ENCODE peak calls at places on chromosomes 6 and 20, in eight cellular contexts. X, V, G, S, Q, C, B and D are unnamed samples.

GRCh38 chr6:18263561-18264337 is 581 bp downstream of the DEK start:
- DNase-seq in Q (peak; percentile 73), S (peak; percentile 72), X (no peak), G (peak; percentile 64), B (no peak), V (peak; percentile 85), C (no peak), D (peak; percentile 41)

GRCh38 chr6:108736832-108737231 is 111.4 kb upstream of the ARMC2 start:
- DNase-seq in B (no peak), V (peak; percentile 47), Q (no peak), G (peak; percentile 82), X (peak; percentile 91), S (peak; percentile 90), C (no peak), D (no peak)

GRCh38 chr6:30881987-30882763 is 2.1 kb upstream of the DDR1 start:
- DNase-seq in S (peak; percentile 35), B (no peak), V (no peak), Q (peak; percentile 70), G (peak; percentile 85), X (peak; percentile 15), C (no peak), D (no peak)

GRCh38 chr20:38156888-38157634 is 8.0 kb downstream of the TGM2 start:
- DNase-seq in C (no peak), S (no peak), G (no peak), V (no peak), Q (no peak), X (no peak), B (no peak), D (no peak)

GRCh38 chr6:156787569-156788492 is 10.7 kb downstream of the ARID1B start:
- DNase-seq in G (peak; percentile 31), V (no peak), X (no peak), C (no peak), Q (no peak), B (no peak), S (no peak), D (no peak)

GRCh38 chr6:43708857-43709653 is 21.5 kb upstream of the MRPS18A start:
- DNase-seq in X (peak; percentile 61), S (peak; percentile 95), B (peak; percentile 70), C (no peak), V (peak; percentile 58), G (no peak), Q (no peak), D (no peak)

GRCh38 chr6:37919417-37920157 is 100.1 kb downstream of the ZFAND3 start:
- DNase-seq in V (no peak), Q (no peak), B (peak; percentile 20), G (peak; percentile 19), C (no peak), S (peak; percentile 46), X (peak; percentile 13), D (no peak)

GRCh38 chr6:159061805-159062563 is 17.2 kb upstream of the TAGAP start:
- DNase-seq in Q (no peak), V (no peak), C (no peak), X (no peak), S (no peak), B (no peak), G (no peak), D (no peak)

GRCh38 chr6:160596433-160596832 is 67.6 kb downstream of the LPA start:
- DNase-seq in B (no peak), V (no peak), S (no peak), G (no peak), C (no peak), Q (no peak), X (no peak), D (no peak)

GRCh38 chr6:154951400-154952200 is 43.5 kb upstream of the TIAM2 start:
- DNase-seq in X (no peak), Q (no peak), S (no peak), C (no peak), G (no peak), B (no peak), V (peak; percentile 49), D (no peak)

GRCh38 chr20:23205656-23206055 is 119.5 kb upstream of the CD93 start:
- DNase-seq in S (peak; percentile 85), B (no peak), C (no peak), G (peak; percentile 35), X (no peak), Q (peak; percentile 20), V (no peak), D (no peak)

GRCh38 chr6:29624520-29624961 is 8.4 kb downstream of the GABBR1 start:
- DNase-seq in S (no peak), Q (no peak), C (no peak), G (peak; percentile 58), B (no peak), V (peak; percentile 34), X (no peak), D (no peak)

GRCh38 chr6:35051997-35052583 is 89.0 kb downstream of the TCP11 start:
- DNase-seq in B (no peak), Q (no peak), V (no peak), G (no peak), X (no peak), S (no peak), C (no peak), D (no peak)

GRCh38 chr6:82017316-82017715 is 230.2 kb downstream of the IBTK start:
- DNase-seq in V (no peak), X (peak; percentile 78), Q (no peak), S (peak; percentile 89), B (peak; percentile 72), G (peak; percentile 54), C (no peak), D (no peak)

GRCh38 chr6:45586216-45587171 is 208.8 kb upstream of the SUPT3H start:
- DNase-seq in V (no peak), B (no peak), S (no peak), G (no peak), Q (no peak), X (no peak), C (peak; percentile 22), D (no peak)

GRCh38 chr6:169810066-169810989 is 58.9 kb downstream of the ERMARD start:
- DNase-seq in S (no peak), C (no peak), V (no peak), B (no peak), G (peak; percentile 65), X (no peak), Q (no peak), D (peak; percentile 62)

GRCh38 chr6:148612043-148612442 is 134.8 kb upstream of the UST start:
- DNase-seq in B (no peak), V (no peak), S (peak; percentile 34), X (no peak), Q (no peak), G (no peak), C (no peak), D (no peak)

GRCh38 chr6:148611213-148611612 is 135.6 kb upstream of the UST start:
- DNase-seq in X (no peak), G (no peak), V (no peak), C (no peak), Q (no peak), B (peak; percentile 79), S (peak; percentile 89), D (no peak)

DNA sequence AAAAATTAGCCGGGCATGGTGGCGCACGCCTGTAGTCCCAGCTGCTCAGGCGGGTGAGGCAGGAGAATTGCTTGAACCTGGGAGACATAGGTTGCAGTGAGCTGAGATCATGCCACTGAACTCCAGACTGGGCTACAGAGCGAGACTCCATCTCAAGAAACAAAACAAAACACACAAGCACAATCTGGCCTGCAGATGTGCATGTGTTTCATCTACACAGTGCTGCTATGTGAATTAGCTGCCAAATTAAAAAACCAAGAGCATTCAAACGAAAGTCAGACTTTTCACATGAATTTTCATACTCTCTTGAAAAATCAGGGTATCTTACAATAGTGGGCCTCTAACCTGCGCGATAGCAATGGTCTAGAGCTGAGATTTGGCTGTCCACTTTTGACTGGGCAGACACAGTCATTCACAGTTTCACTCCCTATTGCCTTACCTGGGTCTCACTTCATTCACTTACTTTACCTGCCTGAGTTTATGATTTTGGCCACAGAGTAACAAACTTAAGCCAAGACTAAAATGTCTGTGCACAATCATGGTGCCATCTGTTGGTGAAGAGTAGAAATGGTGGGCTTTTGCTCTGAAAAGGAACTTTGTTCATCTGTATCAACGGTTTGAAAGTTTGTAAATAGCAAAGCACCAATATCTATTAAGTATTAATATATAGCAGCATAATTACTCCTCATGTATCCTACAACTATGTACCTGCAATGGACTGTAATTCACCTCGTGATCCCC is 138.4 kb upstream of the UST start:
- DNase-seq in C (no peak), B (no peak), V (no peak), X (no peak), Q (no peak), G (peak; percentile 57), S (peak; percentile 27), D (no peak)
- TF ChIP-seq CTCF in C (no peak), B (peak; percentile 58), V (peak; percentile 41), X (peak; percentile 75), Q (peak; percentile 27), G (peak; percentile 81), S (peak; percentile 66), D (peak; percentile 41)

GRCh38 chr20:1440024-1440423 is 26.6 kb downstream of the NSFL1C start:
- DNase-seq in B (no peak), S (no peak), C (no peak), Q (no peak), V (peak; percentile 51), X (no peak), G (peak; percentile 85), D (no peak)
- TF ChIP-seq CTCF in B (peak; percentile 61), S (peak; percentile 41), C (no peak), Q (no peak), V (peak; percentile 98), X (peak; percentile 69), G (peak; percentile 92), D (peak; percentile 20)

DNA sequence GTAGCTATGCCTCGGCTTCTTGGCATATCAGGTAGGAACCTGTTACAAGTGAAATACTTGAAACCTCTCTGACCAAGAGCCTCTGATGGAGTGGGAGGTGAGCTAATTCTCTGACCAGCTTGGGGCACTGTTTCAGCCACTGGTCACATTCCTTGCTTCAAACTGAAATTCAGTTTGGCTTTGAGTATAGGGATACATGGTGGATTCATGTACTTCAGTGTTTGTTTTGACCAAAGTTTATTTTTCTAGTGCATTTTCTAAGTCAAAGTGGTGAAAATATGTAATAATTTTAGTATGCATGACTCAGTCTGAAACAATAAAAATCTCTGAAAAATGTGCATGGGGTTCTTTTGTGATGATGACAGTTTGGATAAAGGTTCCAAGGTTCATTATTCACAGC is 18.6 kb downstream of the TTPAL start:
- DNase-seq in B (no peak), C (no peak), Q (no peak), G (no peak), X (peak; percentile 65), V (no peak), S (no peak), D (no peak)
- TF ChIP-seq CTCF in B (no peak), C (no peak), Q (no peak), G (no peak), X (peak; percentile 21), V (no peak), S (no peak), D (no peak)

DNA sequence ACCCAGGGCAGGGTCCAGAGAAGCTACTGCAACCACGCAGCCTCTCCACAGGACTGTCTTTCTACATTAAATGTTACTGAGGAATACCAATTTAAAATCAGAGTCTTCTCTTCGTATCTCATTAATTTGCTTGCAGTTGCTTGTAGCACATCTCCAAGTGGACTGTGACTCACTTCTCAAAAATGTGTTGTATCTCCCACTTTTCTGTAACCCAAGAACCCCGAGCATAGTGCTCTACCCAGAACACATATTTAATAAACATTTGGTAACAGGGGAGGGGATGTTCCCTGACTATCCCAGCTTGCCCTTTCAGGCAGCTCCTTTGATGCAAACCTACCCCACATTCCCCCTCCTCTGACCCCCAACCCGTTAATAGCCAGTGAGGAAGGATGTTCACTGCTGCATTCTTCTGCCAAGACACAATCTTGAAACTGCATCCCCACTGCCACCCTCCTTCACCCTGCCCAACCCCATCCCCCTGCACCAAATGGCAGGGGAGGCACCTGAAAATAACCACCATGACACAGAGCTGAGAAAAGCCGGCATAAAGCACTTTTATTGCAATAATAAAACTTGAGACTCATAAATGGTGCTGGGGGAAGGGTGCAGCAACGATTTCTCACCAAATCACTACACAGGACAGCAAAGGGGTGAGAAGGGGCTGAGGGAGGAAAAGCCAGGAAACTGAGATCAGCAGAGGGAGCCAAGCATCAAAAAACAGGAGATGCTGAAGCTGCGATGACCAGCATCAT is 24.2 kb downstream of the FKBP1A start:
- DNase-seq in G (no peak), V (no peak), B (no peak), X (peak; percentile 33), C (no peak), Q (no peak), S (peak; percentile 67), D (no peak)
- TF ChIP-seq CTCF in G (peak; percentile 9), V (no peak), B (no peak), X (no peak), C (no peak), Q (no peak), S (no peak), D (no peak)